ENCODE peak calls at places on chromosome 18, in five cellular contexts. F is HL-60, I is GM23338, A is GM12878, X is transverse colon. M is an unnamed sample.

GRCh38 chr18:11488175-11488574 is 121.2 kb upstream of the SLC35G4 start:
- DNase-seq in F (no peak), I (no peak), A (no peak), X (no peak), M (no peak)

GRCh38 chr18:68666316-68666715 is 48.6 kb downstream of the TMX3 start:
- DNase-seq in F (no peak), I (no peak), A (no peak), X (no peak), M (no peak)

GRCh38 chr18:78816114-78816513 is 163.5 kb upstream of the SALL3 start:
- DNase-seq in F (no peak), I (no peak), A (no peak), X (no peak), M (peak)

GRCh38 chr18:50194623-50195532 is at the start of gene MYO5B:
- DNase-seq in F (peak), I (peak), A (no peak), X (peak), M (peak)

GRCh38 chr18:54279477-54280205 is 10.3 kb downstream of the POLI start:
- DNase-seq in F (no peak), I (no peak), A (no peak), X (no peak), M (no peak)

GRCh38 chr18:51123046-51123395 is 74.5 kb downstream of the MEX3C start:
- DNase-seq in F (no peak), I (no peak), A (no peak), X (no peak), M (no peak)

GRCh38 chr18:69936191-69936558 is 11.5 kb downstream of the CD226 start:
- DNase-seq in F (no peak), I (no peak), A (no peak), X (no peak), M (no peak)

GRCh38 chr18:79947054-79947755 is 4.2 kb downstream of the SLC66A2 start:
- DNase-seq in F (no peak), I (no peak), A (no peak), X (peak), M (peak)

GRCh38 chr18:79379931-79380815 is 15.6 kb upstream of the NFATC1 start:
- DNase-seq in F (no peak), I (no peak), A (no peak), X (no peak), M (peak)

GRCh38 chr18:12092398-12093229 is 1.0 kb upstream of the ANKRD62 start:
- DNase-seq in F (peak), I (peak), A (peak), X (peak), M (no peak)

GRCh38 chr18:26119246-26119645 is 14.4 kb upstream of the PSMA8 start:
- DNase-seq in F (no peak), I (no peak), A (no peak), X (no peak), M (no peak)

GRCh38 chr18:53101719-53102118 is 761.7 kb downstream of the DCC start:
- DNase-seq in F (no peak), I (no peak), A (no peak), X (no peak), M (no peak)

GRCh38 chr18:48007955-48008701 is 77.7 kb upstream of the SMAD2 start:
- DNase-seq in F (peak), I (peak), A (no peak), X (peak), M (peak)

GRCh38 chr18:62992877-62993365 is 277.6 kb downstream of the PHLPP1 start:
- DNase-seq in F (no peak), I (no peak), A (no peak), X (no peak), M (peak)

GRCh38 chr18:28735731-28736130 is 558.8 kb upstream of the CDH2 start:
- DNase-seq in F (no peak), I (no peak), A (no peak), X (no peak), M (no peak)

GRCh38 chr18:36724591-36725001 is 104.2 kb downstream of the TPGS2 start:
- DNase-seq in F (no peak), I (no peak), A (no peak), X (no peak), M (no peak)

GRCh38 chr18:8979258-8979988 is 123.1 kb upstream of the NDUFV2 start:
- DNase-seq in F (no peak), I (no peak), A (no peak), X (no peak), M (no peak)

GRCh38 chr18:46220116-46220515 is 115.9 kb downstream of the HAUS1 start:
- DNase-seq in F (no peak), I (no peak), A (no peak), X (no peak), M (no peak)

GRCh38 chr18:13629841-13630747 is 96.3 kb downstream of the FAM210A start:
- DNase-seq in F (peak), I (peak), A (peak), X (peak), M (no peak)

GRCh38 chr18:44851806-44852205 is 171.1 kb downstream of the SETBP1 start:
- DNase-seq in F (no peak), I (no peak), A (no peak), X (no peak), M (no peak)

GRCh38 chr18:37541517-37541916 is 24.1 kb downstream of the CELF4 start:
- DNase-seq in F (no peak), I (no peak), A (no peak), X (no peak), M (peak)

GRCh38 chr18:26579941-26580618 is 31.7 kb upstream of the KCTD1 start:
- DNase-seq in F (no peak), I (no peak), A (no peak), X (peak), M (no peak)

GRCh38 chr18:22606563-22607283 is 189.0 kb upstream of the CTAGE1 start:
- DNase-seq in F (no peak), I (peak), A (no peak), X (no peak), M (no peak)

GRCh38 chr18:6069539-6069938 is 174.2 kb upstream of the TMEM200C start:
- DNase-seq in F (no peak), I (no peak), A (no peak), X (no peak), M (no peak)

GRCh38 chr18:47773931-47774330 is 156.5 kb downstream of the SMAD2 start:
- DNase-seq in F (no peak), I (no peak), A (no peak), X (no peak), M (no peak)

GRCh38 chr18:9095297-9096012 is 7.0 kb upstream of the NDUFV2 start:
- DNase-seq in F (peak), I (no peak), A (peak), X (peak), M (no peak)

GRCh38 chr18:46071615-46071893 is 506 bp downstream of the PSTPIP2 start:
- DNase-seq in F (peak), I (peak), A (no peak), X (no peak), M (no peak)

GRCh38 chr18:7568426-7568825 is 1.3 kb downstream of the PTPRM start:
- DNase-seq in F (no peak), I (peak), A (no peak), X (peak), M (peak)
- TF ChIP-seq CTCF in F (no peak), I (peak), A (no peak), X (no peak), M (no peak)

GRCh38 chr18:3554091-3554601 is 104.2 kb downstream of the TGIF1 start:
- DNase-seq in F (no peak), I (peak), A (no peak), X (no peak), M (no peak)
- H3K4me3 ChIP-seq in F (no peak), I (peak), A (no peak), X (no peak), M (no peak)

GRCh38 chr18:49070552-49070951 is 119.8 kb upstream of the SMAD7 start:
- DNase-seq in F (no peak), I (no peak), A (no peak), X (no peak), M (no peak)
- TF ChIP-seq POLR2AphosphoS5 in F (no peak), I (no peak), A (no peak), X (no peak), M (no peak)

GRCh38 chr18:77749189-77749588 is 499.5 kb downstream of the GALR1 start:
- DNase-seq in F (no peak), I (peak), A (no peak), X (no peak), M (no peak)
- TF ChIP-seq CTCF in F (peak), I (peak), A (peak), X (peak), M (no peak)

GRCh38 chr18:35231052-35231451 is 9.8 kb upstream of the ZNF397 start:
- DNase-seq in F (peak), I (peak), A (peak), X (peak), M (peak)
- H3K4me3 ChIP-seq in F (no peak), I (no peak), A (peak), X (no peak), M (no peak)

DNA sequence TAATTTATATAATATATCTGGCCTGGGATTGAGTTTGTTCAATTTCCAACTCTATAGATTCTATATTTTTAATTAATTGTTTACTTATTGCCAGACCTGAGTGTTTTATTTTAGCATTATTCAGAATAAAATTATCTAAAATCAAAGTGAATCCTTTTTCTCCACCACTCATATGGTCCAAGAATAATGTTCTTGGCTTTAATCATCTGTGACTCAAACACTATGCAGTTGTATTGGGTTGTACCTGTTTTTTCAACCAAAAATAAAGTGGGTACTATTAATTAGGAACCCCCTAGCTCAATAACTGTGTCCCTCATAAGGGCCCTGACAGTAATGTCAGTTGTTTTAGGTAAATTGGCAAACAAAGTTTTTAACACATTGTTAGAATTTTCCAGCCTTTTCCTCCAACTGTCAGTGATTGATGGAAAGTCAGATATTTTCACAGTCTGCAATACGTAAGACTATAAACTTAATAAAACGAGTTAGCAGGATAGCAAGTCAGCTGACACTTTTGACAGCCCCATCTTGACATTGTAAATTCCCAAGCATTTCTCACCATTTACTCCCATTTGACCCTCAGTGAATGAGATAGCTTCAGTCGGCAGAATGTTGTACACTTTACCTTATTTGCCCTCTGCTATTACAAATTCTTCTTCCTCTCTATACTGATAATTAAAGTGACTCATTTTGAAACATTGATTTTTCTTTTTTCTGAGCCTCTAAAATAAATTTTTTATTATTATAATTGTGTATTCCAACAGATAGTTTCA is 587.4 kb downstream of the METTL4 start:
- DNase-seq in F (no peak), I (no peak), A (no peak), X (no peak), M (no peak)
- TF ChIP-seq POLR2AphosphoS5 in F (no peak), I (no peak), A (no peak), X (no peak), M (no peak)

DNA sequence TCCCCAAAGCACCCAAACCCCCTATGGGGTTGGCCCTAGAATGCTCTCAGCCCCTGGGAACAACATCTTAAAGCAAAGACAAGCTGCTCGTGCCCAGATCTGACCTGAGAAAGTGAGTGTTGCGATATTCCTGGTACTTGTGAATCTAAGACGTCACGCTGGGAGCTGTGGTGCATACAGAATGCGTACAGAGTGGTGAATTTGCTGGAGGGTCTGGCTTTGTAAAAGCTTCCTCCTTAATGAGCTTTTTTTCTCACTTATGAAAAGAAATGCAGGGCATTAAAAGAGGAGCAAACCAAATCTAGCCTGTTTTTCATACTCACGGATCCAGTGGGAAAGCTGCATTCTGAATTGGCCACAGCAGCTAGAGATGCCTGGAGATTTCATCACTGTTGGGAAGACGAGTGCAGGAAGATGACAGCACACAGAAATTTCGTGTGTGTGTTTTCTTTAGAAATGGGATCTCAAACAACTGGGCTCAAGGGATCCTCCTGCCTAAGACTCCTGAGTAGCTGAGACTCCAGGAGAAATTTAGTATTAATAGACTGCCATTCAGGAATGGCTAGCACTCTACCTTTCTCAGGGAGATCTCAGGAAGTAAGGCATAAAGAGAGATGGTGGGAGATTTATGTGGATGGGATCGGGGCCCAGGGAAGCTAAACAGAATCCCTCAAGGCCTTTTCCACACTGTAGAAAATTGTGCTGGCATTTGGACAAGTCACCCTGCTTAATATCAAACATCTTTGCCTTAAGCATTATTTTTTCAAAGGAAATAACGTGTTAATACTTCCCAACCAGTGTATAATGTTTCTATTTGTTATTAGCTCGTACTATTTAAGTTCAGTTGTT is 181.3 kb downstream of the ALPK2 start:
- DNase-seq in F (no peak), I (peak), A (no peak), X (no peak), M (no peak)
- TF ChIP-seq CTCF in F (no peak), I (no peak), A (no peak), X (no peak), M (no peak)

GRCh38 chr18:55403555-55403954 is 184.4 kb downstream of the TCF4 start:
- DNase-seq in F (no peak), I (no peak), A (no peak), X (no peak), M (no peak)

GRCh38 chr18:55401638-55402191 is 186.3 kb downstream of the TCF4 start:
- DNase-seq in F (no peak), I (peak), A (no peak), X (no peak), M (no peak)

GRCh38 chr18:55402731-55403405 is 185.1 kb downstream of the TCF4 start:
- DNase-seq in F (no peak), I (no peak), A (no peak), X (no peak), M (no peak)

GRCh38 chr18:55400590-55401274 is 187.3 kb downstream of the TCF4 start:
- DNase-seq in F (no peak), I (no peak), A (no peak), X (no peak), M (no peak)

DNA sequence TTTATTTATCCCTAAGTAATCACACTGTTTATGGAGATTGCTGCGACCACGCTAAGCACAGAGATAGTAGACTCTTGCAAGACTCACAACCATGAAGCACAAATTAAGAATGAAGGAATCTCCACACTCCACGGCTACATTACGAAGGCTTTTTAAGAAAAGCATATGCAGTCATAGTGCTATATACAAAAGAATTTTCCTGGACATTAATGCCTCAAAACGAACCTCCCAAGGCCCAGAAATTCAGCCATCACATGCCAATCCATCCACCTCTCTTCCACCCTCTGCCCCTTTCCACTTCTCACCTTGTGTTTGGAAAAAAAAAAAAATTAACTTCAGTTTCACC is 186.7 kb downstream of the TCF4 start:
- DNase-seq in F (no peak), I (no peak), A (no peak), X (no peak), M (no peak)
- H3K4me3 ChIP-seq in F (no peak), I (no peak), A (no peak), X (peak), M (peak)

GRCh38 chr18:77141401-77142118 is 9.0 kb upstream of the MBP start:
- DNase-seq in F (no peak), I (peak), A (no peak), X (no peak), M (no peak)

GRCh38 chr18:77138270-77138669 is 5.7 kb upstream of the MBP start:
- DNase-seq in F (no peak), I (no peak), A (no peak), X (no peak), M (no peak)

GRCh38 chr18:77139619-77140018 is 7.0 kb upstream of the MBP start:
- DNase-seq in F (peak), I (no peak), A (no peak), X (no peak), M (no peak)

GRCh38 chr18:77140030-77140429 is 7.4 kb upstream of the MBP start:
- DNase-seq in F (peak), I (no peak), A (no peak), X (no peak), M (no peak)

GRCh38 chr18:77140439-77141109 is 8.0 kb upstream of the MBP start:
- DNase-seq in F (no peak), I (no peak), A (no peak), X (peak), M (no peak)
- TF ChIP-seq POLR2AphosphoS5 in F (no peak), I (no peak), A (no peak), X (no peak), M (peak)

DNA sequence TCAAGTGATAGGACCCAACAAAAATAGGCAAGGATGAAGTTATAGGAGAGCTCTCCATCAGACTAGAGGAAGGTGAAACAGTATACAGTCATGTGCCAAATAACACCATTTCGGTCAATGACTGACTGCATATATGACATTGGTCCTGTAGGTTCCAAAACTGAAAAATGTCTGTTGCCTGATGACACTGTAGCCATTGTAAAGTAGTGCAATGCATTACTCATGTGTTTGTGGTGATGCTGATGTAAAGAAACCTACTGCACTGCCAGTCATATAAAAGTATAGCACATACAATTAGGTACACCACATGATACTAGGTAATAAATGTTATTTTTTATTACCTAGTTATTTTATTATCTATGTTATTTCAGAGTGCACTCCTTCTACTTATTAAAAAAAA is 147.9 kb downstream of the GREB1L start:
- DNase-seq in F (no peak), I (no peak), A (no peak), X (no peak), M (no peak)
- TF ChIP-seq CTCF in F (no peak), I (no peak), A (no peak), X (no peak), M (no peak)

M was measured in spleen.